ENCODE peak calls at places on chromosomes 16 and 17, in five cellular contexts. One of them, this sample, is unnamed.

GRCh38 chr16:83974475-83974874 is 6.4 kb downstream of the NECAB2 start:
- DNase-seq in A549: no peak
- DNase-seq in breast epithelium: no peak
- DNase-seq in fibroblast of the aortic adventitia: no peak
- DNase-seq in foreskin fibroblast: no peak
- DNase-seq in this sample: no peak

GRCh38 chr16:67641779-67642708 is 2.9 kb upstream of the CARMIL2 start:
- DNase-seq in fibroblast of the aortic adventitia: peak
- DNase-seq in breast epithelium: no peak
- DNase-seq in foreskin fibroblast: no peak
- DNase-seq in A549: no peak
- DNase-seq in this sample: no peak

GRCh38 chr16:68364601-68364998 is 53.8 kb downstream of the PRMT7 start:
- DNase-seq in foreskin fibroblast: no peak
- DNase-seq in fibroblast of the aortic adventitia: peak
- DNase-seq in breast epithelium: no peak
- DNase-seq in A549: no peak
- DNase-seq in this sample: no peak

GRCh38 chr17:15298176-15298575 is 33.0 kb upstream of the PMP22 start:
- DNase-seq in fibroblast of the aortic adventitia: peak
- DNase-seq in A549: no peak
- DNase-seq in foreskin fibroblast: peak
- DNase-seq in breast epithelium: no peak
- DNase-seq in this sample: no peak

GRCh38 chr17:38543403-38544174 is 62.2 kb downstream of the SRCIN1 start:
- DNase-seq in breast epithelium: no peak
- DNase-seq in foreskin fibroblast: no peak
- DNase-seq in A549: no peak
- DNase-seq in fibroblast of the aortic adventitia: no peak
- DNase-seq in this sample: no peak

GRCh38 chr17:77286641-77287431 is 146.1 kb downstream of the SEC14L1 start:
- DNase-seq in foreskin fibroblast: no peak
- DNase-seq in breast epithelium: peak
- DNase-seq in fibroblast of the aortic adventitia: no peak
- DNase-seq in A549: peak
- DNase-seq in this sample: no peak

GRCh38 chr16:48081656-48082055 is 74.1 kb downstream of the ABCC12 start:
- DNase-seq in foreskin fibroblast: peak
- DNase-seq in breast epithelium: no peak
- DNase-seq in fibroblast of the aortic adventitia: peak
- DNase-seq in A549: peak
- DNase-seq in this sample: peak

GRCh38 chr17:7438050-7438614 is 1.2 kb upstream of the FGF11 start:
- DNase-seq in breast epithelium: peak
- DNase-seq in fibroblast of the aortic adventitia: no peak
- DNase-seq in foreskin fibroblast: no peak
- DNase-seq in A549: no peak
- DNase-seq in this sample: no peak

GRCh38 chr17:9022553-9023388 is 1.5 kb downstream of the NTN1 start:
- DNase-seq in fibroblast of the aortic adventitia: peak
- DNase-seq in A549: peak
- DNase-seq in breast epithelium: no peak
- DNase-seq in foreskin fibroblast: no peak
- DNase-seq in this sample: no peak

GRCh38 chr16:64545769-64546168 is 576.1 kb downstream of the CDH11 start:
- DNase-seq in fibroblast of the aortic adventitia: no peak
- DNase-seq in foreskin fibroblast: no peak
- DNase-seq in breast epithelium: no peak
- DNase-seq in A549: no peak
- DNase-seq in this sample: no peak

GRCh38 chr16:15648135-15648730 is 1.8 kb upstream of the NDE1 start:
- DNase-seq in A549: no peak
- DNase-seq in foreskin fibroblast: no peak
- DNase-seq in fibroblast of the aortic adventitia: no peak
- DNase-seq in breast epithelium: no peak
- DNase-seq in this sample: no peak

GRCh38 chr17:67393809-67394418 is 16.8 kb downstream of the PITPNC1 start:
- DNase-seq in foreskin fibroblast: no peak
- DNase-seq in breast epithelium: no peak
- DNase-seq in fibroblast of the aortic adventitia: no peak
- DNase-seq in A549: no peak
- DNase-seq in this sample: no peak

GRCh38 chr16:48950184-48950583 is 331.5 kb downstream of the CBLN1 start:
- DNase-seq in foreskin fibroblast: no peak
- DNase-seq in fibroblast of the aortic adventitia: no peak
- DNase-seq in A549: no peak
- DNase-seq in breast epithelium: no peak
- DNase-seq in this sample: no peak

GRCh38 chr17:31802502-31802901 is 56.5 kb downstream of the COPRS start:
- DNase-seq in foreskin fibroblast: no peak
- DNase-seq in fibroblast of the aortic adventitia: no peak
- DNase-seq in breast epithelium: no peak
- DNase-seq in A549: peak
- DNase-seq in this sample: no peak

GRCh38 chr16:86495756-86496261 is 14.5 kb upstream of the FOXF1 start:
- DNase-seq in foreskin fibroblast: no peak
- DNase-seq in breast epithelium: no peak
- DNase-seq in A549: no peak
- DNase-seq in fibroblast of the aortic adventitia: no peak
- DNase-seq in this sample: no peak

GRCh38 chr17:57665128-57665527 is 80.0 kb downstream of the CCDC182 start:
- DNase-seq in fibroblast of the aortic adventitia: no peak
- DNase-seq in foreskin fibroblast: no peak
- DNase-seq in A549: no peak
- DNase-seq in breast epithelium: peak
- DNase-seq in this sample: no peak

GRCh38 chr16:2166263-2167080 is 10.9 kb downstream of the TRAF7 start:
- DNase-seq in fibroblast of the aortic adventitia: no peak
- DNase-seq in breast epithelium: no peak
- DNase-seq in foreskin fibroblast: no peak
- DNase-seq in A549: no peak
- DNase-seq in this sample: no peak

GRCh38 chr16:68590201-68590994 is 51.3 kb downstream of the ZFP90 start:
- DNase-seq in fibroblast of the aortic adventitia: peak
- DNase-seq in foreskin fibroblast: peak
- DNase-seq in A549: peak
- DNase-seq in breast epithelium: peak
- DNase-seq in this sample: no peak

GRCh38 chr17:37176683-37177082 is 199.1 kb upstream of the C17orf78 start:
- DNase-seq in fibroblast of the aortic adventitia: peak
- DNase-seq in A549: no peak
- DNase-seq in breast epithelium: no peak
- DNase-seq in foreskin fibroblast: peak
- DNase-seq in this sample: no peak

GRCh38 chr17:1074886-1075665 is 78.1 kb downstream of the TIMM22 start:
- DNase-seq in foreskin fibroblast: no peak
- DNase-seq in breast epithelium: no peak
- DNase-seq in A549: no peak
- DNase-seq in fibroblast of the aortic adventitia: no peak
- DNase-seq in this sample: no peak

GRCh38 chr16:55711959-55712876 is 56.4 kb downstream of the SLC6A2 start:
- DNase-seq in foreskin fibroblast: peak
- DNase-seq in breast epithelium: no peak
- DNase-seq in A549: peak
- DNase-seq in fibroblast of the aortic adventitia: peak
- DNase-seq in this sample: no peak

GRCh38 chr16:22692034-22692433 is 121.9 kb upstream of the HS3ST2 start:
- DNase-seq in breast epithelium: no peak
- DNase-seq in fibroblast of the aortic adventitia: no peak
- DNase-seq in A549: no peak
- DNase-seq in foreskin fibroblast: no peak
- DNase-seq in this sample: no peak

GRCh38 chr17:68387485-68387884 is 69.8 kb downstream of the WIPI1 start:
- DNase-seq in fibroblast of the aortic adventitia: no peak
- DNase-seq in A549: no peak
- DNase-seq in foreskin fibroblast: no peak
- DNase-seq in breast epithelium: no peak
- DNase-seq in this sample: no peak

GRCh38 chr16:85614338-85615013 is 1.4 kb downstream of the GSE1 start:
- DNase-seq in foreskin fibroblast: no peak
- DNase-seq in breast epithelium: no peak
- DNase-seq in A549: no peak
- DNase-seq in fibroblast of the aortic adventitia: no peak
- DNase-seq in this sample: no peak

GRCh38 chr16:81066700-81067099 is 10.3 kb downstream of the C16orf46 start:
- DNase-seq in foreskin fibroblast: no peak
- DNase-seq in breast epithelium: no peak
- DNase-seq in fibroblast of the aortic adventitia: no peak
- DNase-seq in A549: no peak
- DNase-seq in this sample: no peak

GRCh38 chr16:78745491-78746019 is 646.1 kb downstream of the WWOX start:
- DNase-seq in fibroblast of the aortic adventitia: no peak
- DNase-seq in breast epithelium: no peak
- DNase-seq in foreskin fibroblast: no peak
- DNase-seq in A549: no peak
- DNase-seq in this sample: no peak

GRCh38 chr16:68951991-68952877 is 108.9 kb downstream of the TANGO6 start:
- DNase-seq in breast epithelium: no peak
- DNase-seq in fibroblast of the aortic adventitia: peak
- DNase-seq in foreskin fibroblast: peak
- DNase-seq in A549: no peak
- DNase-seq in this sample: no peak

DNA sequence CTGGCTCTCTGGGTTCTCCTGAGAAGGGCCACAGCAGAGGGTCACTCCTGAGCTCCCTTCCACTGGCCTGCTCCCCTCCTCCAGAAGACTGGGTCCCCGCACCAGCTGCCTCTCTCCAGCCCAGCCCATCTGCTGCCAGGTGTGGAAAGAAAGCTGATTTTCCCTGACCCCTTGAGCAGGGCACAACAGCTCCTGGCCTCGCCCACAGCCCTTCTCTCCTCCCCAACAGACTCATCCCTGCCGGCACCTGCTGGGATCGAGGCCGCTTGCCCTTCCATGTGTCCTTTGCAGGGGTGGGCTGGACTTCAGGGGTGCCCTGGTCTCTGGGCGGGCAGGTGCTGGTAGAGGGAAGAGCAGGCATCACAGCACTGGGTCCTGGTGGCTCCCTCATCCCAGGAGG is 4.8 kb upstream of the SMIM5 start:
- DNase-seq in fibroblast of the aortic adventitia: no peak
- DNase-seq in foreskin fibroblast: no peak
- DNase-seq in A549: no peak
- DNase-seq in breast epithelium: no peak
- DNase-seq in this sample: no peak
- H3K4me3 ChIP-seq in fibroblast of the aortic adventitia: no peak
- H3K4me3 ChIP-seq in foreskin fibroblast: no peak
- H3K4me3 ChIP-seq in A549: no peak
- H3K4me3 ChIP-seq in breast epithelium: no peak
- H3K4me3 ChIP-seq in this sample: no peak

GRCh38 chr17:47325176-47325575 is 1.4 kb downstream of the EFCAB13 start:
- DNase-seq in fibroblast of the aortic adventitia: no peak
- DNase-seq in breast epithelium: no peak
- DNase-seq in foreskin fibroblast: no peak
- DNase-seq in A549: no peak
- DNase-seq in this sample: no peak

GRCh38 chr17:47324224-47325020 is 667 bp downstream of the EFCAB13 start:
- DNase-seq in breast epithelium: peak
- DNase-seq in foreskin fibroblast: peak
- DNase-seq in fibroblast of the aortic adventitia: peak
- DNase-seq in A549: peak
- DNase-seq in this sample: no peak

GRCh38 chr17:47318197-47318918 is 5.4 kb upstream of the EFCAB13 start:
- DNase-seq in fibroblast of the aortic adventitia: no peak
- DNase-seq in A549: no peak
- DNase-seq in foreskin fibroblast: no peak
- DNase-seq in breast epithelium: no peak
- DNase-seq in this sample: no peak

GRCh38 chr17:47320879-47321502 is 2.8 kb upstream of the EFCAB13 start:
- DNase-seq in A549: no peak
- DNase-seq in breast epithelium: no peak
- DNase-seq in foreskin fibroblast: no peak
- DNase-seq in fibroblast of the aortic adventitia: no peak
- DNase-seq in this sample: no peak

DNA sequence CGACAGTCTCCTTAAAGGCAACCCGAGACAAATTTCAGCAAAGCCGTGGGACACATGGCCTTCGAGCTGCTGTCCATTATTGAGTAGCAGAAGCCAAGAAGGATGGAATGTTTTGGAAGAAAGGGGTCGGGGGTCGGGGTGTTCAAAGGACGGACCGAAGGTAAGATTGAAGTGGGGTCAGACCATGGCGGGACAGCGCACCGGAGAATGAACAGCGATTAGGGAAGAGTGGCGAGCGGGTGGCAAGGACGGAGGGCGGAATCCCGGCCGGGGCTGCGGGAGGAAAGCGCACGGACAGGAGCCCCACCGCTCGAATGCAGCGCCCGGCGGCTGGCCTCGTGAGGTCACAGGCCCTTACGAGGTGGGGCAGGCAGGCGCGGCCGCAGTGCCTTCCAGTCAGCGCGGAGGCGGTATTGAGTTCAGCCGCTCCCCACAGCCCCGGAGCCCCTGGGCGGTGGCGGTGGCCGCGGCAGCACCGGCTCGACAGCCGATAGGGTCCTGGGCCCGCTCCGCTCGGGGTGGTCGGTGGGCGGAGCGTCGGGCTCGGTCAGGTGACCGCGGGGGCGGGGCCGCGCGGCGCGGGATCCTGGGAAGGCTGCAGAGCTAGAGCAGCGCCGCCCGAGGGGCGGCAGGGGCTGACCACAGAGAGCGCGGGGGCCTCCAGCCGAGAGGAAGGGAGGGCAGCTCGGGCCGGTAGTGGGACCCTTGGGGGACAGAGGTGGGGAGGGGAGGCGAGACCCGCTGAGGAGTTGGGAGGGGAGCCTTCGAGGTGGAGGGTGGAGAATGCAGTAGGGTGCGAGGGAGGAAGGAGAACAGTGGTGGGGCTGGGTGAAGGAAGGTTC is at the start of gene EFCAB13:
- DNase-seq in A549: peak
- DNase-seq in breast epithelium: peak
- DNase-seq in fibroblast of the aortic adventitia: peak
- DNase-seq in foreskin fibroblast: peak
- DNase-seq in this sample: no peak
- TF ChIP-seq CTCF in A549: peak
- TF ChIP-seq CTCF in breast epithelium: no peak
- TF ChIP-seq CTCF in fibroblast of the aortic adventitia: peak
- TF ChIP-seq CTCF in foreskin fibroblast: no peak
- TF ChIP-seq CTCF in this sample: peak

DNA sequence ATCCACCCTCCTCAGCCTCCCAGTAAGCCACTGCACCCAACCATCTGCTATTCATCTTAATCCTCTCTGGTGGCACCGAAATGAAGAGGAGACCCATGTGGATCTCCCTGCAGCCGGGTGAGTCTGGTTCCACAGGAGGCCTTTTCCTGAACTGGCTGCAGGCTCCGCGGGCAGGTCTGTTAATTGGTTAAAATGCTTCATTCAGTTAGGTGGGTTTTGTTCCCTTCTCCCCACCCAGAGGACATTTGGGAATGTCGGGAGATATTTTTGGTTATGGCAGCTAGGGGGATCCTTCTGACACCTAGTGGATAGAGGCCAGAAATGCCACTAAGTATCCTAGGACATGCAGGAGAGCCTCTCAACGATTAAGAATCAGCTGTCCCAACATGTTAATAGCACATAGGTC is 16.7 kb downstream of the C16orf54 start:
- DNase-seq in foreskin fibroblast: peak
- DNase-seq in A549: peak
- DNase-seq in breast epithelium: no peak
- DNase-seq in fibroblast of the aortic adventitia: peak
- DNase-seq in this sample: no peak
- H3K4me3 ChIP-seq in foreskin fibroblast: no peak
- H3K4me3 ChIP-seq in A549: peak
- H3K4me3 ChIP-seq in breast epithelium: peak
- H3K4me3 ChIP-seq in fibroblast of the aortic adventitia: no peak
- H3K4me3 ChIP-seq in this sample: peak

GRCh38 chr17:42027961-42028790 is 8.3 kb downstream of the NKIRAS2 start:
- DNase-seq in foreskin fibroblast: no peak
- DNase-seq in A549: peak
- DNase-seq in fibroblast of the aortic adventitia: no peak
- DNase-seq in breast epithelium: no peak
- DNase-seq in this sample: no peak
- TF ChIP-seq CTCF in foreskin fibroblast: no peak
- TF ChIP-seq CTCF in A549: peak
- TF ChIP-seq CTCF in fibroblast of the aortic adventitia: no peak
- TF ChIP-seq CTCF in breast epithelium: no peak
- TF ChIP-seq CTCF in this sample: peak